ENCODE peak calls at places on chromosomes 4 and X, in nine cellular contexts. One of them, this sample, is unnamed.

GRCh38 chr4:48254381-48255072 is 15.1 kb downstream of the TEC start:
- DNase-seq in naive thymus-derived CD8-positive, alpha-beta T cell: no peak
- DNase-seq in ELF-1: no peak
- DNase-seq in aorta: no peak
- DNase-seq in Calu3: no peak
- DNase-seq in globus pallidus: no peak
- DNase-seq in stomach: peak
- DNase-seq in effector CD8-positive, alpha-beta T cell: no peak
- DNase-seq in mucosa of descending colon: no peak
- DNase-seq in this sample: no peak

GRCh38 chrX:13010546-13010945 is 33.9 kb downstream of the FAM9C start:
- DNase-seq in mucosa of descending colon: no peak
- DNase-seq in Calu3: no peak
- DNase-seq in naive thymus-derived CD8-positive, alpha-beta T cell: no peak
- DNase-seq in ELF-1: no peak
- DNase-seq in effector CD8-positive, alpha-beta T cell: no peak
- DNase-seq in globus pallidus: no peak
- DNase-seq in stomach: no peak
- DNase-seq in aorta: no peak
- DNase-seq in this sample: no peak

GRCh38 chr4:5711479-5712184 is 631 bp downstream of the EVC start:
- DNase-seq in aorta: peak
- DNase-seq in stomach: no peak
- DNase-seq in Calu3: no peak
- DNase-seq in mucosa of descending colon: peak
- DNase-seq in effector CD8-positive, alpha-beta T cell: no peak
- DNase-seq in globus pallidus: no peak
- DNase-seq in naive thymus-derived CD8-positive, alpha-beta T cell: no peak
- DNase-seq in ELF-1: peak
- DNase-seq in this sample: no peak

GRCh38 chrX:50154429-50154828 is 46.4 kb downstream of the AKAP4 start:
- DNase-seq in globus pallidus: no peak
- DNase-seq in Calu3: peak
- DNase-seq in stomach: no peak
- DNase-seq in aorta: no peak
- DNase-seq in mucosa of descending colon: no peak
- DNase-seq in effector CD8-positive, alpha-beta T cell: no peak
- DNase-seq in naive thymus-derived CD8-positive, alpha-beta T cell: no peak
- DNase-seq in ELF-1: no peak
- DNase-seq in this sample: no peak

GRCh38 chrX:3699841-3700381 is 13.5 kb downstream of the PRKX start:
- DNase-seq in Calu3: no peak
- DNase-seq in globus pallidus: no peak
- DNase-seq in mucosa of descending colon: no peak
- DNase-seq in effector CD8-positive, alpha-beta T cell: no peak
- DNase-seq in aorta: no peak
- DNase-seq in ELF-1: no peak
- DNase-seq in stomach: no peak
- DNase-seq in naive thymus-derived CD8-positive, alpha-beta T cell: no peak
- DNase-seq in this sample: no peak

GRCh38 chr4:156378053-156378665 is 424.5 kb upstream of the CTSO start:
- DNase-seq in globus pallidus: peak
- DNase-seq in aorta: no peak
- DNase-seq in Calu3: peak
- DNase-seq in naive thymus-derived CD8-positive, alpha-beta T cell: no peak
- DNase-seq in stomach: no peak
- DNase-seq in mucosa of descending colon: no peak
- DNase-seq in ELF-1: no peak
- DNase-seq in effector CD8-positive, alpha-beta T cell: no peak
- DNase-seq in this sample: peak

GRCh38 chrX:154594491-154594890 is 9.6 kb downstream of the CTAG1A start:
- DNase-seq in naive thymus-derived CD8-positive, alpha-beta T cell: no peak
- DNase-seq in ELF-1: no peak
- DNase-seq in globus pallidus: no peak
- DNase-seq in Calu3: no peak
- DNase-seq in aorta: peak
- DNase-seq in stomach: no peak
- DNase-seq in mucosa of descending colon: no peak
- DNase-seq in effector CD8-positive, alpha-beta T cell: no peak
- DNase-seq in this sample: no peak

GRCh38 chr4:15303052-15303641 is 124.7 kb upstream of the C1QTNF7 start:
- DNase-seq in Calu3: no peak
- DNase-seq in stomach: no peak
- DNase-seq in globus pallidus: no peak
- DNase-seq in mucosa of descending colon: no peak
- DNase-seq in naive thymus-derived CD8-positive, alpha-beta T cell: no peak
- DNase-seq in effector CD8-positive, alpha-beta T cell: no peak
- DNase-seq in ELF-1: no peak
- DNase-seq in aorta: no peak
- DNase-seq in this sample: no peak

GRCh38 chrX:29872831-29873230 is 342.5 kb upstream of the MAGEB2 start:
- DNase-seq in aorta: no peak
- DNase-seq in effector CD8-positive, alpha-beta T cell: no peak
- DNase-seq in naive thymus-derived CD8-positive, alpha-beta T cell: no peak
- DNase-seq in ELF-1: no peak
- DNase-seq in Calu3: no peak
- DNase-seq in mucosa of descending colon: no peak
- DNase-seq in stomach: no peak
- DNase-seq in globus pallidus: peak
- DNase-seq in this sample: no peak

GRCh38 chrX:53686151-53686885 is at the start of gene HUWE1:
- DNase-seq in naive thymus-derived CD8-positive, alpha-beta T cell: peak
- DNase-seq in globus pallidus: peak
- DNase-seq in stomach: peak
- DNase-seq in Calu3: peak
- DNase-seq in aorta: peak
- DNase-seq in mucosa of descending colon: peak
- DNase-seq in effector CD8-positive, alpha-beta T cell: peak
- DNase-seq in ELF-1: peak
- DNase-seq in this sample: no peak

GRCh38 chr4:52425751-52426326 is 233.3 kb downstream of the USP46 start:
- DNase-seq in globus pallidus: no peak
- DNase-seq in Calu3: no peak
- DNase-seq in aorta: no peak
- DNase-seq in ELF-1: no peak
- DNase-seq in mucosa of descending colon: no peak
- DNase-seq in effector CD8-positive, alpha-beta T cell: no peak
- DNase-seq in stomach: peak
- DNase-seq in naive thymus-derived CD8-positive, alpha-beta T cell: no peak
- DNase-seq in this sample: no peak

GRCh38 chr4:71231073-71231752 is 107.6 kb upstream of the SLC4A4 start:
- DNase-seq in stomach: peak
- DNase-seq in Calu3: peak
- DNase-seq in globus pallidus: peak
- DNase-seq in mucosa of descending colon: peak
- DNase-seq in effector CD8-positive, alpha-beta T cell: no peak
- DNase-seq in aorta: peak
- DNase-seq in ELF-1: no peak
- DNase-seq in naive thymus-derived CD8-positive, alpha-beta T cell: no peak
- DNase-seq in this sample: no peak

GRCh38 chr4:116357758-116358157 is 727.6 kb downstream of the TRAM1L1 start:
- DNase-seq in stomach: peak
- DNase-seq in ELF-1: no peak
- DNase-seq in globus pallidus: no peak
- DNase-seq in naive thymus-derived CD8-positive, alpha-beta T cell: no peak
- DNase-seq in Calu3: peak
- DNase-seq in aorta: no peak
- DNase-seq in mucosa of descending colon: no peak
- DNase-seq in effector CD8-positive, alpha-beta T cell: no peak
- DNase-seq in this sample: no peak

GRCh38 chrX:115112411-115112810 is 76.8 kb upstream of the RBMXL3 start:
- DNase-seq in effector CD8-positive, alpha-beta T cell: no peak
- DNase-seq in ELF-1: no peak
- DNase-seq in globus pallidus: no peak
- DNase-seq in aorta: no peak
- DNase-seq in stomach: no peak
- DNase-seq in naive thymus-derived CD8-positive, alpha-beta T cell: no peak
- DNase-seq in Calu3: no peak
- DNase-seq in mucosa of descending colon: no peak
- DNase-seq in this sample: no peak

GRCh38 chrX:101417981-101418841 is 10.2 kb downstream of the HNRNPH2 start:
- DNase-seq in mucosa of descending colon: peak
- DNase-seq in effector CD8-positive, alpha-beta T cell: peak
- DNase-seq in naive thymus-derived CD8-positive, alpha-beta T cell: peak
- DNase-seq in stomach: peak
- DNase-seq in globus pallidus: peak
- DNase-seq in ELF-1: peak
- DNase-seq in Calu3: peak
- DNase-seq in aorta: peak
- DNase-seq in this sample: no peak

GRCh38 chrX:107710617-107711391 is 64.8 kb downstream of the TSC22D3 start:
- DNase-seq in ELF-1: peak
- DNase-seq in globus pallidus: no peak
- DNase-seq in effector CD8-positive, alpha-beta T cell: peak
- DNase-seq in mucosa of descending colon: no peak
- DNase-seq in Calu3: peak
- DNase-seq in stomach: no peak
- DNase-seq in naive thymus-derived CD8-positive, alpha-beta T cell: peak
- DNase-seq in aorta: no peak
- DNase-seq in this sample: peak

GRCh38 chr4:148786699-148787098 is 344.5 kb upstream of the NR3C2 start:
- DNase-seq in Calu3: no peak
- DNase-seq in ELF-1: no peak
- DNase-seq in aorta: no peak
- DNase-seq in mucosa of descending colon: peak
- DNase-seq in effector CD8-positive, alpha-beta T cell: no peak
- DNase-seq in naive thymus-derived CD8-positive, alpha-beta T cell: no peak
- DNase-seq in stomach: no peak
- DNase-seq in globus pallidus: no peak
- DNase-seq in this sample: no peak

GRCh38 chrX:115592997-115593734 is 32.2 kb downstream of the PLS3 start:
- DNase-seq in naive thymus-derived CD8-positive, alpha-beta T cell: no peak
- DNase-seq in stomach: no peak
- DNase-seq in aorta: no peak
- DNase-seq in Calu3: no peak
- DNase-seq in effector CD8-positive, alpha-beta T cell: no peak
- DNase-seq in globus pallidus: no peak
- DNase-seq in ELF-1: peak
- DNase-seq in mucosa of descending colon: no peak
- DNase-seq in this sample: no peak

GRCh38 chrX:147602297-147602696 is 309.4 kb upstream of the FMR1 start:
- DNase-seq in naive thymus-derived CD8-positive, alpha-beta T cell: no peak
- DNase-seq in effector CD8-positive, alpha-beta T cell: no peak
- DNase-seq in Calu3: no peak
- DNase-seq in globus pallidus: no peak
- DNase-seq in mucosa of descending colon: no peak
- DNase-seq in ELF-1: peak
- DNase-seq in stomach: no peak
- DNase-seq in aorta: no peak
- DNase-seq in this sample: no peak

GRCh38 chr4:114026447-114026846 is 47.0 kb upstream of the ARSJ start:
- DNase-seq in stomach: no peak
- DNase-seq in aorta: no peak
- DNase-seq in ELF-1: no peak
- DNase-seq in globus pallidus: no peak
- DNase-seq in Calu3: no peak
- DNase-seq in naive thymus-derived CD8-positive, alpha-beta T cell: no peak
- DNase-seq in mucosa of descending colon: no peak
- DNase-seq in effector CD8-positive, alpha-beta T cell: no peak
- DNase-seq in this sample: no peak

GRCh38 chrX:43562372-43562771 is 93.7 kb upstream of the MAOA start:
- DNase-seq in globus pallidus: no peak
- DNase-seq in Calu3: no peak
- DNase-seq in aorta: no peak
- DNase-seq in stomach: no peak
- DNase-seq in effector CD8-positive, alpha-beta T cell: no peak
- DNase-seq in ELF-1: no peak
- DNase-seq in mucosa of descending colon: no peak
- DNase-seq in naive thymus-derived CD8-positive, alpha-beta T cell: no peak
- DNase-seq in this sample: no peak

GRCh38 chr4:72564184-72564583 is 4.8 kb downstream of the ADAMTS3 start:
- DNase-seq in stomach: no peak
- DNase-seq in naive thymus-derived CD8-positive, alpha-beta T cell: no peak
- DNase-seq in aorta: no peak
- DNase-seq in Calu3: no peak
- DNase-seq in globus pallidus: no peak
- DNase-seq in mucosa of descending colon: no peak
- DNase-seq in effector CD8-positive, alpha-beta T cell: no peak
- DNase-seq in ELF-1: no peak
- DNase-seq in this sample: no peak

GRCh38 chr4:126440297-126440696 is 1125.5 kb downstream of the FAT4 start:
- DNase-seq in effector CD8-positive, alpha-beta T cell: no peak
- DNase-seq in stomach: no peak
- DNase-seq in Calu3: no peak
- DNase-seq in naive thymus-derived CD8-positive, alpha-beta T cell: no peak
- DNase-seq in globus pallidus: no peak
- DNase-seq in mucosa of descending colon: no peak
- DNase-seq in aorta: no peak
- DNase-seq in ELF-1: no peak
- DNase-seq in this sample: no peak

GRCh38 chrX:23661671-23662070 is 5.6 kb upstream of the PRDX4 start:
- DNase-seq in naive thymus-derived CD8-positive, alpha-beta T cell: no peak
- DNase-seq in aorta: no peak
- DNase-seq in effector CD8-positive, alpha-beta T cell: no peak
- DNase-seq in ELF-1: no peak
- DNase-seq in stomach: no peak
- DNase-seq in Calu3: no peak
- DNase-seq in mucosa of descending colon: no peak
- DNase-seq in globus pallidus: no peak
- DNase-seq in this sample: no peak

GRCh38 chrX:48493890-48494364 is 14.9 kb upstream of the PORCN start:
- DNase-seq in aorta: peak
- DNase-seq in stomach: peak
- DNase-seq in effector CD8-positive, alpha-beta T cell: no peak
- DNase-seq in naive thymus-derived CD8-positive, alpha-beta T cell: no peak
- DNase-seq in Calu3: peak
- DNase-seq in globus pallidus: peak
- DNase-seq in mucosa of descending colon: no peak
- DNase-seq in ELF-1: peak
- DNase-seq in this sample: peak

GRCh38 chr4:87060957-87061356 is 126.1 kb downstream of the AFF1 start:
- DNase-seq in mucosa of descending colon: no peak
- DNase-seq in aorta: no peak
- DNase-seq in ELF-1: no peak
- DNase-seq in globus pallidus: no peak
- DNase-seq in stomach: no peak
- DNase-seq in effector CD8-positive, alpha-beta T cell: no peak
- DNase-seq in naive thymus-derived CD8-positive, alpha-beta T cell: no peak
- DNase-seq in Calu3: peak
- DNase-seq in this sample: peak

GRCh38 chr4:81135501-81135900 is 79.5 kb downstream of the PRKG2 start:
- DNase-seq in naive thymus-derived CD8-positive, alpha-beta T cell: no peak
- DNase-seq in Calu3: no peak
- DNase-seq in ELF-1: no peak
- DNase-seq in stomach: no peak
- DNase-seq in globus pallidus: no peak
- DNase-seq in effector CD8-positive, alpha-beta T cell: no peak
- DNase-seq in aorta: no peak
- DNase-seq in mucosa of descending colon: no peak
- DNase-seq in this sample: no peak

GRCh38 chr4:25813705-25814104 is 49.1 kb downstream of the SEL1L3 start:
- DNase-seq in Calu3: no peak
- DNase-seq in globus pallidus: no peak
- DNase-seq in aorta: no peak
- DNase-seq in effector CD8-positive, alpha-beta T cell: no peak
- DNase-seq in mucosa of descending colon: no peak
- DNase-seq in naive thymus-derived CD8-positive, alpha-beta T cell: no peak
- DNase-seq in stomach: no peak
- DNase-seq in ELF-1: peak
- DNase-seq in this sample: no peak

GRCh38 chrX:68901512-68901911 is 72.7 kb downstream of the EFNB1 start:
- DNase-seq in naive thymus-derived CD8-positive, alpha-beta T cell: no peak
- DNase-seq in ELF-1: peak
- DNase-seq in globus pallidus: no peak
- DNase-seq in Calu3: no peak
- DNase-seq in aorta: no peak
- DNase-seq in mucosa of descending colon: no peak
- DNase-seq in effector CD8-positive, alpha-beta T cell: no peak
- DNase-seq in stomach: no peak
- DNase-seq in this sample: no peak

GRCh38 chr4:34105311-34105710 is 2139.0 kb downstream of the ARAP2 start:
- DNase-seq in Calu3: no peak
- DNase-seq in ELF-1: no peak
- DNase-seq in globus pallidus: no peak
- DNase-seq in aorta: no peak
- DNase-seq in mucosa of descending colon: no peak
- DNase-seq in naive thymus-derived CD8-positive, alpha-beta T cell: no peak
- DNase-seq in stomach: no peak
- DNase-seq in effector CD8-positive, alpha-beta T cell: no peak
- DNase-seq in this sample: no peak

GRCh38 chr4:109730294-109731051 is 603 bp upstream of the PLA2G12A start:
- DNase-seq in mucosa of descending colon: peak
- DNase-seq in naive thymus-derived CD8-positive, alpha-beta T cell: no peak
- DNase-seq in aorta: peak
- DNase-seq in globus pallidus: no peak
- DNase-seq in Calu3: peak
- DNase-seq in effector CD8-positive, alpha-beta T cell: no peak
- DNase-seq in stomach: peak
- DNase-seq in ELF-1: peak
- DNase-seq in this sample: no peak

This sample was measured in HCT116.